ENCODE peak calls at places on chromosome 5, in seven cellular contexts. U is GM23248; Q is activated T-cell treated with anti-CD3 and anti-CD28 coated beads for 48 hours; N is NCI-H1105 treated with DMSO at 0.1 percent for 48 hours; A is cardiac fibroblast; H is naive thymus-derived CD8-positive, alpha-beta T cell; M is SHP77. O is an unnamed sample.

GRCh38 chr5:109585012-109585599 is 104.6 kb upstream of the MAN2A1 start:
- DNase-seq in U (peak), Q (no peak), N (no peak), A (peak), H (no peak), M (no peak), O (no peak)

GRCh38 chr5:179231309-179231708 is 114.0 kb downstream of the ADAMTS2 start:
- DNase-seq in U (no peak), Q (no peak), N (no peak), A (no peak), H (no peak), M (no peak), O (no peak)

GRCh38 chr5:89457411-89458329 is 574.7 kb upstream of the MEF2C start:
- DNase-seq in U (peak), Q (no peak), N (peak), A (peak), H (no peak), M (peak), O (no peak)

GRCh38 chr5:141875795-141876627 is 2.2 kb downstream of the PCDH1 start:
- DNase-seq in U (peak), Q (no peak), N (peak), A (no peak), H (no peak), M (no peak), O (no peak)

GRCh38 chr5:35815089-35815936 is 41.4 kb upstream of the IL7R start:
- DNase-seq in U (peak), Q (no peak), N (no peak), A (peak), H (no peak), M (peak), O (no peak)

GRCh38 chr5:54702470-54702869 is 184.9 kb downstream of the SNX18 start:
- DNase-seq in U (peak), Q (no peak), N (no peak), A (no peak), H (no peak), M (no peak), O (no peak)

GRCh38 chr5:14687023-14687665 is 22.6 kb downstream of the OTULIN start:
- DNase-seq in U (peak), Q (no peak), N (no peak), A (peak), H (no peak), M (no peak), O (no peak)

GRCh38 chr5:131459216-131459615 is 175.8 kb downstream of the RAPGEF6 start:
- DNase-seq in U (no peak), Q (no peak), N (no peak), A (no peak), H (no peak), M (no peak), O (no peak)